ENCODE peak calls at places on chromosome 10, in eight cellular contexts. D is AG08396, N is DMS153, B is NCI-H1092, C is glomerular endothelial cell, A is MCF 10A, Q is NCI-H2081, Z is HFF-Myc. R is an unnamed sample.

GRCh38 chr10:111076682-111077661 is at the start of gene ADRA2A:
- DNase-seq in A (no peak), C (no peak), Q (no peak), D (peak), N (no peak), Z (no peak), B (no peak), R (peak)

GRCh38 chr10:72297281-72297967 is 23.7 kb downstream of the DDIT4 start:
- DNase-seq in C (no peak), B (no peak), N (no peak), D (peak), Q (no peak), A (peak), Z (peak), R (peak)

GRCh38 chr10:99522511-99523250 is 10.1 kb upstream of the NKX2-3 start:
- DNase-seq in N (no peak), A (no peak), D (no peak), Q (no peak), Z (no peak), C (no peak), B (no peak), R (no peak)

GRCh38 chr10:111973306-111973705 is 210.3 kb downstream of the GPAM start:
- DNase-seq in Q (no peak), D (no peak), Z (no peak), N (no peak), C (no peak), A (peak), B (no peak), R (no peak)

GRCh38 chr10:86647773-86648705 is 6.3 kb upstream of the OPN4 start:
- DNase-seq in D (no peak), A (peak), B (no peak), N (no peak), C (no peak), Q (no peak), Z (no peak), R (no peak)

GRCh38 chr10:75399461-75400162 is 2.0 kb downstream of the ZNF503 start:
- DNase-seq in C (no peak), Q (peak), N (peak), A (peak), Z (no peak), B (peak), D (peak), R (peak)

GRCh38 chr10:96910488-96911395 is 78.6 kb downstream of the LCOR start:
- DNase-seq in Z (peak), Q (no peak), N (no peak), A (peak), C (peak), D (peak), B (no peak), R (peak)

GRCh38 chr10:74151879-74152722 is 1.1 kb downstream of the ADK start:
- DNase-seq in D (no peak), Q (no peak), B (no peak), A (peak), Z (no peak), C (no peak), N (no peak), R (no peak)

GRCh38 chr10:127216786-127217185 is 20.4 kb upstream of the INSYN2A start:
- DNase-seq in B (no peak), N (peak), Z (peak), D (no peak), A (peak), C (no peak), Q (no peak), R (no peak)

GRCh38 chr10:70034252-70034651 is 18.4 kb upstream of the MACROH2A2 start:
- DNase-seq in B (no peak), C (no peak), A (no peak), Q (no peak), Z (no peak), D (no peak), N (no peak), R (no peak)

GRCh38 chr10:88408111-88408510 is 175.0 kb downstream of the RNLS start:
- DNase-seq in D (no peak), Q (no peak), Z (no peak), B (no peak), C (no peak), N (no peak), A (no peak), R (no peak)

GRCh38 chr10:102919237-102919959 is 1.3 kb downstream of the CNNM2 start:
- DNase-seq in Q (no peak), C (no peak), Z (no peak), D (peak), B (no peak), A (no peak), N (no peak), R (peak)

GRCh38 chr10:70594161-70594560 is 8.4 kb downstream of the PRF1 start:
- DNase-seq in N (no peak), B (no peak), Z (no peak), A (no peak), D (no peak), Q (no peak), C (no peak), R (no peak)

GRCh38 chr10:99579971-99580370 is 40.3 kb downstream of the SLC25A28 start:
- DNase-seq in Z (no peak), N (no peak), Q (no peak), D (no peak), A (no peak), C (no peak), B (no peak), R (no peak)

GRCh38 chr10:121949052-121949451 is 21.2 kb upstream of the ATE1 start:
- DNase-seq in B (no peak), C (no peak), A (no peak), Q (no peak), D (no peak), Z (no peak), N (no peak), R (no peak)

GRCh38 chr10:99958806-99959205 is 50.9 kb downstream of the DNMBP start:
- DNase-seq in B (no peak), D (no peak), C (no peak), N (no peak), A (no peak), Q (no peak), Z (no peak), R (no peak)

GRCh38 chr10:130079614-130080460 is 30.8 kb downstream of the C10orf143 start:
- DNase-seq in A (no peak), C (no peak), D (no peak), Z (no peak), N (no peak), Q (no peak), B (no peak), R (no peak)

GRCh38 chr10:124689911-124690498 is 54.2 kb downstream of the FAM53B start:
- DNase-seq in D (no peak), Z (no peak), Q (no peak), B (no peak), A (no peak), C (no peak), N (no peak), R (peak)

GRCh38 chr10:72310241-72310633 is 36.5 kb downstream of the DDIT4 start:
- DNase-seq in N (peak), A (peak), C (no peak), Q (no peak), D (no peak), Z (no peak), B (no peak), R (no peak)

GRCh38 chr10:59322131-59322530 is 40.2 kb downstream of the FAM13C start:
- DNase-seq in B (no peak), C (no peak), Z (no peak), A (no peak), Q (no peak), N (no peak), D (no peak), R (no peak)

GRCh38 chr10:72885953-72886352 is 7.6 kb upstream of the OIT3 start:
- DNase-seq in A (no peak), B (no peak), N (no peak), Z (no peak), C (no peak), D (no peak), Q (no peak), R (no peak)